ENCODE peak calls at places on chromosomes 1 and 21, in seven cellular contexts. One of them, this sample, is unnamed. For H3K4me1, the result is how much of the 10 kb centered on the place peaks cover.

GRCh38 chr1:24827737-24828136 is 82.5 kb downstream of the CLIC4 start:
- DNase-seq in heart left ventricle: no peak
- DNase-seq in naive thymus-derived CD4-positive, alpha-beta T cell: no peak
- DNase-seq in CD8-positive, alpha-beta T cell: no peak
- DNase-seq in Karpas-422: no peak
- DNase-seq in upper lobe of right lung: no peak
- DNase-seq in mammary epithelial cell: no peak
- DNase-seq in this sample: no peak

GRCh38 chr1:118158918-118159317 is 26.1 kb downstream of the SPAG17 start:
- DNase-seq in heart left ventricle: no peak
- DNase-seq in naive thymus-derived CD4-positive, alpha-beta T cell: no peak
- DNase-seq in CD8-positive, alpha-beta T cell: no peak
- DNase-seq in Karpas-422: no peak
- DNase-seq in upper lobe of right lung: no peak
- DNase-seq in mammary epithelial cell: peak
- DNase-seq in this sample: no peak

GRCh38 chr1:182447660-182448059 is 2.3 kb upstream of the RGSL1 start:
- DNase-seq in heart left ventricle: no peak
- DNase-seq in naive thymus-derived CD4-positive, alpha-beta T cell: no peak
- DNase-seq in CD8-positive, alpha-beta T cell: no peak
- DNase-seq in Karpas-422: no peak
- DNase-seq in upper lobe of right lung: no peak
- DNase-seq in mammary epithelial cell: no peak
- DNase-seq in this sample: no peak

GRCh38 chr1:220552672-220553258 is 24.8 kb downstream of the MARK1 start:
- DNase-seq in heart left ventricle: peak
- DNase-seq in naive thymus-derived CD4-positive, alpha-beta T cell: no peak
- DNase-seq in CD8-positive, alpha-beta T cell: no peak
- DNase-seq in Karpas-422: no peak
- DNase-seq in upper lobe of right lung: no peak
- DNase-seq in mammary epithelial cell: peak
- DNase-seq in this sample: no peak

GRCh38 chr1:118983558-118984021 is 4.6 kb downstream of the TBX15 start:
- DNase-seq in heart left ventricle: no peak
- DNase-seq in naive thymus-derived CD4-positive, alpha-beta T cell: no peak
- DNase-seq in CD8-positive, alpha-beta T cell: no peak
- DNase-seq in Karpas-422: no peak
- DNase-seq in upper lobe of right lung: no peak
- DNase-seq in mammary epithelial cell: no peak
- DNase-seq in this sample: no peak

GRCh38 chr1:242854466-242854865 is 330.0 kb upstream of the PLD5 start:
- DNase-seq in heart left ventricle: no peak
- DNase-seq in naive thymus-derived CD4-positive, alpha-beta T cell: no peak
- DNase-seq in CD8-positive, alpha-beta T cell: no peak
- DNase-seq in Karpas-422: no peak
- DNase-seq in upper lobe of right lung: no peak
- DNase-seq in mammary epithelial cell: no peak
- DNase-seq in this sample: no peak

GRCh38 chr1:234559917-234560676 is 49.9 kb downstream of the IRF2BP2 start:
- DNase-seq in heart left ventricle: no peak
- DNase-seq in naive thymus-derived CD4-positive, alpha-beta T cell: no peak
- DNase-seq in CD8-positive, alpha-beta T cell: no peak
- DNase-seq in Karpas-422: no peak
- DNase-seq in upper lobe of right lung: no peak
- DNase-seq in mammary epithelial cell: no peak
- DNase-seq in this sample: no peak

GRCh38 chr1:160308451-160309182 is 23.7 kb upstream of the PEX19 start:
- DNase-seq in heart left ventricle: no peak
- DNase-seq in naive thymus-derived CD4-positive, alpha-beta T cell: no peak
- DNase-seq in CD8-positive, alpha-beta T cell: no peak
- DNase-seq in Karpas-422: no peak
- DNase-seq in upper lobe of right lung: no peak
- DNase-seq in mammary epithelial cell: no peak
- DNase-seq in this sample: no peak

GRCh38 chr1:42923367-42924248 is 35.1 kb downstream of the SLC2A1 start:
- DNase-seq in heart left ventricle: no peak
- DNase-seq in naive thymus-derived CD4-positive, alpha-beta T cell: no peak
- DNase-seq in CD8-positive, alpha-beta T cell: no peak
- DNase-seq in Karpas-422: no peak
- DNase-seq in upper lobe of right lung: no peak
- DNase-seq in mammary epithelial cell: no peak
- DNase-seq in this sample: no peak

GRCh38 chr1:3651939-3652537 is at the start of gene TP73:
- DNase-seq in heart left ventricle: no peak
- DNase-seq in naive thymus-derived CD4-positive, alpha-beta T cell: no peak
- DNase-seq in CD8-positive, alpha-beta T cell: no peak
- DNase-seq in Karpas-422: no peak
- DNase-seq in upper lobe of right lung: peak
- DNase-seq in mammary epithelial cell: peak
- DNase-seq in this sample: peak

GRCh38 chr1:167800241-167800640 is 78.5 kb downstream of the MPZL1 start:
- DNase-seq in heart left ventricle: no peak
- DNase-seq in naive thymus-derived CD4-positive, alpha-beta T cell: no peak
- DNase-seq in CD8-positive, alpha-beta T cell: no peak
- DNase-seq in Karpas-422: no peak
- DNase-seq in upper lobe of right lung: no peak
- DNase-seq in mammary epithelial cell: no peak
- DNase-seq in this sample: no peak

GRCh38 chr1:116498789-116499628 is 71.8 kb downstream of the CD58 start:
- DNase-seq in heart left ventricle: no peak
- DNase-seq in naive thymus-derived CD4-positive, alpha-beta T cell: peak
- DNase-seq in CD8-positive, alpha-beta T cell: peak
- DNase-seq in Karpas-422: peak
- DNase-seq in upper lobe of right lung: no peak
- DNase-seq in mammary epithelial cell: peak
- DNase-seq in this sample: peak

GRCh38 chr1:89842547-89843278 is 21.9 kb downstream of the LRRC8D start:
- DNase-seq in heart left ventricle: no peak
- DNase-seq in naive thymus-derived CD4-positive, alpha-beta T cell: no peak
- DNase-seq in CD8-positive, alpha-beta T cell: no peak
- DNase-seq in Karpas-422: no peak
- DNase-seq in upper lobe of right lung: no peak
- DNase-seq in mammary epithelial cell: no peak
- DNase-seq in this sample: no peak

GRCh38 chr1:47755368-47755990 is 241.7 kb downstream of the TRABD2B start:
- DNase-seq in heart left ventricle: no peak
- DNase-seq in naive thymus-derived CD4-positive, alpha-beta T cell: peak
- DNase-seq in CD8-positive, alpha-beta T cell: peak
- DNase-seq in Karpas-422: peak
- DNase-seq in upper lobe of right lung: no peak
- DNase-seq in mammary epithelial cell: no peak
- DNase-seq in this sample: peak

GRCh38 chr1:220711086-220711809 is 21.1 kb downstream of the C1orf115 start:
- DNase-seq in heart left ventricle: no peak
- DNase-seq in naive thymus-derived CD4-positive, alpha-beta T cell: no peak
- DNase-seq in CD8-positive, alpha-beta T cell: no peak
- DNase-seq in Karpas-422: peak
- DNase-seq in upper lobe of right lung: no peak
- DNase-seq in mammary epithelial cell: no peak
- DNase-seq in this sample: no peak

GRCh38 chr1:14660795-14661194 is 62.3 kb downstream of the KAZN start:
- DNase-seq in heart left ventricle: no peak
- DNase-seq in naive thymus-derived CD4-positive, alpha-beta T cell: no peak
- DNase-seq in CD8-positive, alpha-beta T cell: no peak
- DNase-seq in Karpas-422: no peak
- DNase-seq in upper lobe of right lung: no peak
- DNase-seq in mammary epithelial cell: no peak
- DNase-seq in this sample: no peak

GRCh38 chr1:40625076-40625475 is 40.4 kb downstream of the RIMS3 start:
- DNase-seq in heart left ventricle: no peak
- DNase-seq in naive thymus-derived CD4-positive, alpha-beta T cell: no peak
- DNase-seq in CD8-positive, alpha-beta T cell: no peak
- DNase-seq in Karpas-422: peak
- DNase-seq in upper lobe of right lung: no peak
- DNase-seq in mammary epithelial cell: peak
- DNase-seq in this sample: peak

GRCh38 chr1:154839691-154840090 is 30.4 kb downstream of the KCNN3 start:
- DNase-seq in heart left ventricle: peak
- DNase-seq in naive thymus-derived CD4-positive, alpha-beta T cell: no peak
- DNase-seq in CD8-positive, alpha-beta T cell: no peak
- DNase-seq in Karpas-422: no peak
- DNase-seq in upper lobe of right lung: peak
- DNase-seq in mammary epithelial cell: no peak
- DNase-seq in this sample: no peak

GRCh38 chr1:1162597-1163537 is 10.8 kb upstream of the TTLL10 start:
- DNase-seq in heart left ventricle: no peak
- DNase-seq in naive thymus-derived CD4-positive, alpha-beta T cell: no peak
- DNase-seq in CD8-positive, alpha-beta T cell: no peak
- DNase-seq in Karpas-422: no peak
- DNase-seq in upper lobe of right lung: peak
- DNase-seq in mammary epithelial cell: peak
- DNase-seq in this sample: no peak

GRCh38 chr1:1164701-1165451 is 8.8 kb upstream of the TTLL10 start:
- DNase-seq in heart left ventricle: no peak
- DNase-seq in naive thymus-derived CD4-positive, alpha-beta T cell: no peak
- DNase-seq in CD8-positive, alpha-beta T cell: no peak
- DNase-seq in Karpas-422: no peak
- DNase-seq in upper lobe of right lung: no peak
- DNase-seq in mammary epithelial cell: peak
- DNase-seq in this sample: peak

GRCh38 chr1:1164361-1164700 is 9.3 kb upstream of the TTLL10 start:
- DNase-seq in heart left ventricle: no peak
- DNase-seq in naive thymus-derived CD4-positive, alpha-beta T cell: no peak
- DNase-seq in CD8-positive, alpha-beta T cell: no peak
- DNase-seq in Karpas-422: no peak
- DNase-seq in upper lobe of right lung: no peak
- DNase-seq in mammary epithelial cell: no peak
- DNase-seq in this sample: peak

GRCh38 chr1:1165485-1165884 is 8.2 kb upstream of the TTLL10 start:
- DNase-seq in heart left ventricle: no peak
- DNase-seq in naive thymus-derived CD4-positive, alpha-beta T cell: no peak
- DNase-seq in CD8-positive, alpha-beta T cell: no peak
- DNase-seq in Karpas-422: no peak
- DNase-seq in upper lobe of right lung: no peak
- DNase-seq in mammary epithelial cell: no peak
- DNase-seq in this sample: peak

DNA sequence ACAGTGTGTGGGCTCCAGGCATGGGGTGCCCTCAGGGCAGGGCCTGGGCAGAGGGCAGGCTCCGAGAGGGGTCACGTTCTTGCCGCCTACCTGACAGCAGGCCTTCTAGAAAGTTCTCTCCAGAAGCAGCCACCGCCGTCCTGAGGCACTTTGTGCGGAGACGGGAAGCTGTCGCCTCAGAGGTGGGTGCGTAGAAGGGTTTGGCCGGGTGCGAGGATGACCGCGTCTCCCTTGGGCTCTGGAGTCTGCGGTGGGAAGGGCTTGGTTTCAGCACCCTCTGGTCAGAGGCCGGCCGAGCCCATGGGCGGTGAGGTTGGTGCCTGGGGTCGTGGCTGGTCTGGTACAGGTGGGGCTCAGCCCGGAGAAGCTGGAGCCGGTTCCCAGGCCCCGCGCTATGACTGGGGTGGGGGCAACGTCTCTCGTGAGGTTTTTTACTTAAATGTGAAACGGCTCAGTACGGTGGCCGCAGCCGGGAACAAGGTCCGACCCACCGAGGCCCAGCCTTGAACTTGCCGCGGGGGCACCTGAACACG is 10.1 kb upstream of the TTLL10 start:
- DNase-seq in heart left ventricle: no peak
- DNase-seq in naive thymus-derived CD4-positive, alpha-beta T cell: no peak
- DNase-seq in CD8-positive, alpha-beta T cell: no peak
- DNase-seq in Karpas-422: no peak
- DNase-seq in upper lobe of right lung: no peak
- DNase-seq in mammary epithelial cell: no peak
- DNase-seq in this sample: no peak
- H3K4me3 ChIP-seq in heart left ventricle: no peak
- H3K4me3 ChIP-seq in naive thymus-derived CD4-positive, alpha-beta T cell: no peak
- H3K4me3 ChIP-seq in CD8-positive, alpha-beta T cell: no peak
- H3K4me3 ChIP-seq in Karpas-422: no peak
- H3K4me3 ChIP-seq in upper lobe of right lung: peak
- H3K4me3 ChIP-seq in mammary epithelial cell: peak
- H3K4me3 ChIP-seq in this sample: no peak

GRCh38 chr1:27005166-27005530 is 7.5 kb downstream of the TENT5B start:
- DNase-seq in heart left ventricle: no peak
- DNase-seq in naive thymus-derived CD4-positive, alpha-beta T cell: no peak
- DNase-seq in CD8-positive, alpha-beta T cell: no peak
- DNase-seq in Karpas-422: no peak
- DNase-seq in upper lobe of right lung: no peak
- DNase-seq in mammary epithelial cell: no peak
- DNase-seq in this sample: no peak
- H3K27ac ChIP-seq in heart left ventricle: no peak
- H3K27ac ChIP-seq in naive thymus-derived CD4-positive, alpha-beta T cell: no peak
- H3K27ac ChIP-seq in CD8-positive, alpha-beta T cell: no peak
- H3K27ac ChIP-seq in Karpas-422: no peak
- H3K27ac ChIP-seq in upper lobe of right lung: peak
- H3K27ac ChIP-seq in mammary epithelial cell: peak
- H3K27ac ChIP-seq in this sample: peak

DNA sequence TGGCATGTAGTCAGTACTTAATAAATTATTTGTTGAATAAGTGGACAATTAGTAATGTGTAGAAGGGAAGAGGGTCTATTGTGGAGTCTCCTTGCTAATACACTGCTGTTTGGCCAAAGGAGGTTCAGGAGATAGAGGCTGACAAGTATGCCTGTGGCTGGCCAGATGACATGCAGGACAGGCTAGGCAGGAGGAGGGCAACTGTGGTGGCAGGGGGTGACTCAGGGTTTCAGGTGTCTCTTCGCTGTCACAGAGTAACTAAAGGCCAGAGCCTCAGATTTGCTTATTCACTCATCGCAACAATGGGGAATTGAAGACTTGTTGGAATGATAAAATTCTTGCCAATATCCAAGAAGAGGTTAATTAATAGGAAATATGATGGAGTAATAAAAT is 33.1 kb downstream of the THRAP3 start:
- DNase-seq in heart left ventricle: no peak
- DNase-seq in naive thymus-derived CD4-positive, alpha-beta T cell: no peak
- DNase-seq in CD8-positive, alpha-beta T cell: no peak
- DNase-seq in Karpas-422: peak
- DNase-seq in upper lobe of right lung: no peak
- DNase-seq in mammary epithelial cell: peak
- DNase-seq in this sample: no peak
- H3K4me1 ChIP-seq in heart left ventricle: under half
- H3K4me1 ChIP-seq in naive thymus-derived CD4-positive, alpha-beta T cell: under half
- H3K4me1 ChIP-seq in CD8-positive, alpha-beta T cell: under half
- H3K4me1 ChIP-seq in Karpas-422: half or more
- H3K4me1 ChIP-seq in upper lobe of right lung: under half
- H3K4me1 ChIP-seq in mammary epithelial cell: under half
- H3K4me1 ChIP-seq in this sample: under half

DNA sequence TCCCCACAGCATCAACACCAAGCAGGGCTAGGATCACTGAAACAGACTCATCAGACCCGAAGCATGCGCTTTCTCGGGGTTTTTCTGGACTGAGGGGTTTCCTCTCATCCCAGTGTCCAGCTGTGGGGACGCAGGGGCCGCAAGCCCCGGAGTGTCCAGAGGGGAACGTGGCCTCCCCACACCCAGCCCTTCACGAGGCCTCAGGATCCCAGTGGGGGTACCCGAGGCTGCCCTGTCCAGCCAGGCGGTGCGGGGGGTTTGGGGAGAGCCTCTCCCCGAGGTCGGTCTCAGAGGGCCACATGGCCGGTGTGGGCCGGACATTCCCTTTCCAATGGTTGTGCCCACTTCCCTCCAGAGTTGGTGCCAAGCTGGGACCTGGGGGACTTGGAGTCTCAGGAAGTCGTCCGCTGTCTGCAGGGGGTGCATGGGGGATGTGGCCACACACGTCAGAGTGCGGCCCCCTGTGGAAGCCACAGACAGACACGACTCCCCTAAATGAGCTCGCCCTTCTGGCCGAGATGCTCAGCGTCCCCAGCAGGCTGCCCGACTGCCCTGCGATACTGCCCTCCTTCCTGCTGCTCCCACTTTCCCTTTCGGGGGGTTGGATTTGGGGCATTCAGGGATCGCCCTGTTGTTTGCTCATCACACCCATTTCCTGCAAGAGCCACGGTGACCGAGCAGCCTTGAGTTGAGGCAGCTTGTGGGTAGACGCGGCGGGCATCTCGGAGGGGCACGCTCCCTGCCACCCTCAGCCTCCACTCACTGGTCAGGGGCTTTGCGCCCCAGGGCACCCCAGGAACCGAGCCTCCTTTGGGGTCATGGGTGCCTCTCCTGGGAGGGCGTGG is 4.1 kb downstream of the COL6A1 start:
- DNase-seq in heart left ventricle: peak
- DNase-seq in naive thymus-derived CD4-positive, alpha-beta T cell: no peak
- DNase-seq in CD8-positive, alpha-beta T cell: no peak
- DNase-seq in Karpas-422: no peak
- DNase-seq in upper lobe of right lung: peak
- DNase-seq in mammary epithelial cell: no peak
- DNase-seq in this sample: peak
- H3K4me3 ChIP-seq in heart left ventricle: peak
- H3K4me3 ChIP-seq in naive thymus-derived CD4-positive, alpha-beta T cell: no peak
- H3K4me3 ChIP-seq in CD8-positive, alpha-beta T cell: no peak
- H3K4me3 ChIP-seq in Karpas-422: no peak
- H3K4me3 ChIP-seq in upper lobe of right lung: no peak
- H3K4me3 ChIP-seq in mammary epithelial cell: no peak
- H3K4me3 ChIP-seq in this sample: no peak